ENCODE peak calls at places on chromosomes 16 and 17, in four cellular contexts. C is heart right ventricle, S is osteocyte, Z is AG10803. L is an unnamed sample.
A peak's percentile ranks its signal among the peaks of the same experiment; 100 is the strongest.

GRCh38 chr17:11889266-11889665 is 108.0 kb downstream of the ZNF18 start:
- DNase-seq in S (no peak), C (no peak), Z (no peak), L (no peak)

GRCh38 chr16:84166796-84167695 is 19.8 kb downstream of the TAF1C start:
- DNase-seq in S (no peak), Z (no peak), C (no peak), L (no peak)

GRCh38 chr17:52648995-52649394 is 490.5 kb upstream of the CA10 start:
- DNase-seq in S (no peak), Z (no peak), C (no peak), L (peak; percentile 35)

GRCh38 chr17:70168979-70169706 is at the start of gene KCNJ2:
- DNase-seq in C (peak; percentile 88), Z (peak; percentile 76), S (peak; percentile 88), L (peak; percentile 91)

GRCh38 chr17:75504347-75505151 is 10.8 kb downstream of the CASKIN2 start:
- DNase-seq in S (no peak), Z (peak; percentile 6), C (no peak), L (no peak)

GRCh38 chr17:47967607-47968252 is 3.2 kb upstream of the CDK5RAP3 start:
- DNase-seq in S (no peak), Z (peak; percentile 78), C (no peak), L (no peak)

GRCh38 chr17:57107498-57108101 is 22.6 kb downstream of the AKAP1 start:
- DNase-seq in S (no peak), Z (no peak), C (no peak), L (no peak)

GRCh38 chr17:81807839-81808238 is 3.9 kb downstream of the GCGR start:
- DNase-seq in Z (no peak), C (no peak), S (no peak), L (no peak)

GRCh38 chr16:53357208-53357586 is 77.1 kb upstream of the RBL2 start:
- DNase-seq in C (no peak), Z (no peak), S (no peak), L (no peak)

GRCh38 chr16:48450367-48450766 is 65.2 kb upstream of the SIAH1 start:
- DNase-seq in S (no peak), C (no peak), Z (peak; percentile 33), L (no peak)

GRCh38 chr16:73329363-73330306 is 281.7 kb upstream of the ZFHX3 start:
- DNase-seq in C (no peak), S (no peak), Z (no peak), L (no peak)

GRCh38 chr17:28225872-28226271 is 93.1 kb upstream of the TMEM97 start:
- DNase-seq in Z (no peak), S (no peak), C (no peak), L (no peak)

GRCh38 chr17:45114117-45114932 is 18.0 kb downstream of the PLCD3 start:
- DNase-seq in S (no peak), C (no peak), Z (no peak), L (no peak)

DNA sequence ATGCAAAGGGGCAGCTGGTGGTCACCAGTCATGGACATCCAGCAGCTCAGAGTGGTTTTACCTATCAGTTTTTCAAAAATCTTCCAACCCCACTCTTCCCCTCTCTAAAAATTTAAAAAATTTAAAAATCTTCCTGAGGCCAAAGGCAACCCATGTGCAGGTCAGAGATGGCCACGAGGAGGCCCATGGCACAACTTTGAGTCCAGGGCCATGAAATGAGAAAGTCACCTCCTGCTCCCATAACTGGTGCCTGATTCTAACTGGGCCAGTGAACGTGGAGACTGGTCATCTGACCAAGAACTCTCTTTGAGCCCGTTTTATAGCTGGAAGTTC is 124.4 kb downstream of the XYLT1 start:
- DNase-seq in S (no peak), Z (no peak), C (no peak), L (no peak)
- TF ChIP-seq CTCF in S (no peak), Z (peak; percentile 30), C (no peak), L (no peak)

GRCh38 chr16:50806099-50807062 is 64.5 kb downstream of the CYLD start:
- DNase-seq in Z (peak; percentile 88), S (peak; percentile 93), C (peak; percentile 85), L (peak; percentile 86)
- TF ChIP-seq CTCF in Z (peak; percentile 88), S (peak; percentile 92), C (peak; percentile 89), L (peak; percentile 97)

GRCh38 chr16:49644143-49644460 is 211.8 kb downstream of the ZNF423 start:
- DNase-seq in S (no peak), C (no peak), Z (no peak), L (no peak)
- TF ChIP-seq CTCF in S (peak; percentile 52), C (peak; percentile 12), Z (peak; percentile 21), L (no peak)

DNA sequence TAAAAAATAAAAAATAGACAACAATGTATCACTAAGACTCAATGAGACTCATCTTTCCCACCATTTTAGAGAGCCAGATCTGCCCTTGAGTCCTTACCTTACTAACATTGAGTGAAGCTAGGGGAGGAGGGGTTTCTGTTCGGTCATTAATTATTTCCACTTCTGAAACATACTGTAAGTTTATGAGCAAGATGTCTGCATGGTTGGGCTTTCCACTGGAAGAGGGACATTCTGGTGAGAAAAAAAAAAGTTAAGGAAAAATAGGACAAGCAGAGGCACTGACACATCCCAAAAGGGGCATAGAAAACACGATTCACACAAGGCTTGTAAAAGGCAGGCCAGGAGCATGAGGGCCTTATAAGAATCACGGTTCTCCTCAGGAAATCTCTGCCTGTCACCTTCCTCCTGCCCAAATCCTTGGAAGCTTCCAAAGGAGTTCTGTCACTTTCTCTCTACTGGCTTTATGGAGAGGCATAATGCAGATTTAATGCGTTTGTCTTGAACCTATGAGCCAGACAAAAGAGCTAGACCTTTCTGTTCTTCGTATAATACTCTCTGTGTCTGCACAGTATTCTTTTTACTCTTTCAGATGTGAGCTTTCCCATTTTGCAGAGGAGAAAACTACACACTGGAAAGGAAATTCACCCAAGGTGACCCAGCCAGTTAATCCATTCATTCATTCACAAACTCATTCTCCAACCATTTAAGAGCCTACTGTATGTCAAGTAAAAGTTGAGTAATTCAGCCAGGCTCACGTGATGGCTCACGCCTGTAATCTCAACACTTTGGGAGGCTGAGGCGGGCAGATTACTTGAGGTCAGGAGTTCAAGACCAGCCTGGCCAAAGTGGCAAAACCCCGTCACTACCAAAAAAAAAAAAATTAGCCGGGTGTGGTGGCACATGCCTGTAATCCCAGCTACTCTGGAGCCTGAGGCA is 2.5 kb downstream of the LSM12 start:
- DNase-seq in S (no peak), C (no peak), Z (no peak), L (no peak)
- TF ChIP-seq CTCF in S (no peak), C (no peak), Z (no peak), L (no peak)

DNA sequence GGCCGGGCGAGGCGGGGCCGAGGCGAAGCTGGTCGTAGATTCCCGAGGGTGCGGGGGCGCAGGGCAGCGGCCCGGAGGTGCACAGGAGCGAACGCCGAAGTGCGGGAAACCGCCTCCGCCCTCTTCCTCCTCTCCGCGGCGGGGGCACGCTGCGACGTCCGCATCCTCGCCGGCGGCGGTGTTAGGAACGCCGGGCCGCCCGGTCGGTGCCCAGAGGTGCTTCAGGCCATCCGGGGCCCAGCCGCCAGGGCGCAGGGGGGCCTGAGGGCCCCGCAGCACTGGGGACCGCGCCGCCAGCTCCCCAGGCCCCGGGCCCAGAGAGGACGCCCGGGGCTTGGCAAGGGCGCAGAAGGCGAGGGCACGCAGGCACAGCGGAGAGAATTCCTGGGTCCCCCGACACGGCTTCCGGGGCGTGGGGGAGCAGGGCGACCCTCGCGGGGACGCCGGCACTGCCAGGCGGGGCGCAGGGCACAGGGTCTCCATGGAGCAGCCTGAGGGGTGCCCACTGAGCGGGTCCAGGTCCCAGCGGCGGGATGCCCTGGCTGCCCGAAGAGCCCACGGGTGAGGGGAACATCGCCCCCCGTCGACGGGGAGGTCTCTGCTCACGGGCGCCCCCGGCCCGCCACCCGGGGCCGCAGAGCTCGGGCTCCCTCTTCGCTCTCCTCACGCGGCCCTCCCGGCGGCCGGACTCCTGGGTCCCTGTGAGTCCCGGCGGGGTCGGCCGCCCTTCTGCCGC is 576 bp downstream of the EPOP start:
- DNase-seq in S (no peak), C (no peak), Z (no peak), L (peak; percentile 34)
- TF ChIP-seq CTCF in S (peak; percentile 36), C (peak; percentile 15), Z (no peak), L (no peak)

DNA sequence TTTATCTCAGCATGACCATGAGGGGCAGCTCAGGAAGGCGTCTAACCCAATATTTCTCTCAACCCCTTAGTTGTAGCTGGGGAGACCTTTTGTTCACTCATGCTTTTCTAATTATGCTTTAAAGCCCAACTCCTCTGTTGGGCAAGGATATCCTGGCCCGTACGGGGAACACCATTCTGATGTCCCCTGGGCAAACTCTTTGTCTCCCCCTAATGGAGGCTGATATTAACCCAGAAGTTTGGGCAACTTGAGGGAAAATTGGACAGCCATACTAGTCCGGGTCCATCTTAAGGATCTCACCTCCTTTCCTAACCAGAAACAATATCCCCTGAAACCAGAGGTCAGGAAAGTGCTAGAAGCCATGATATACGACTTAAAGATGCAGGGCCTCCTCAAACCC is 143.7 kb upstream of the COX10 start:
- DNase-seq in C (no peak), Z (no peak), S (no peak), L (no peak)
- TF ChIP-seq CTCF in C (no peak), Z (peak; percentile 3), S (no peak), L (no peak)

GRCh38 chr17:40190197-40191021 is 13.1 kb downstream of the RAPGEFL1 start:
- DNase-seq in Z (no peak), C (no peak), S (no peak), L (peak; percentile 41)
- TF ChIP-seq CTCF in Z (peak; percentile 41), C (no peak), S (peak; percentile 33), L (peak; percentile 40)

DNA sequence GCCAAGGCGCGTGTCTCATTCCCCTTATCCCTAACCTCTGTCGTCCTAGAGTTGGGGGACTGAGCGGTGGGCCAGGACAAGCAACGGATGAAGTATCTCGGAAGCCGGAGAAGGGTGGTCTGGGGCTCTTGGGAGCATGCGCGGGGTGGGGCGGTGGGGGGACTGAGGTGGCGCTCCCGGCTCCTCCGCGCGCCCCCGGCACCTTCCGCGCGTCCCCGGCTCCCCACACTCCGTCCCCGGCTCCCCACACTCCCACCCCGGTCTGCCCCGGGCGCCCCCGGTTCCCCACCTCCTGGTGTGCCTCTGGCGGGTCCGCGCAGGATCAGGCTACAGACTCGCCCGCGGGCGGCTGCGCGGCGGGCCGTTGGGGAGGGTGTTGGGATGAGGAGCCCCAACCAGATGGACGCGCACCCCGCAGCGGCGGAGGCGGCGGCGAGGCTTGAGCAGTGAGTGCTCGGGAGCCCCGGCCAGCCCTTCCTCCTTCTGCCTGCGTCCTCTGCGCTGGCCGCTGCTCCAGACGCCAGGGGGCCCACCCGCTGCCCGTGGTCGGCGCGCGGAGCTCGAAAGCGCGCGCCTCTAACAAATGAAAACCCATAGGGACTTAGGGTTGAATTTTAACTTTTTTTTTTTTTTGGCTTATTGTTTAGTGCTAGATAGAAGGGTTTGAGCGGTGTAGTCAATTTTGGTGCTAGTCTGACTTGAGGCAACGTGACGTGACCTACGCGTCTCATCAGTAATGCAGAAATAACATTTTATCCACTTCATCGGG is 5.6 kb upstream of the CRYM start:
- DNase-seq in S (peak; percentile 85), C (peak; percentile 43), Z (no peak), L (peak; percentile 84)
- TF ChIP-seq CTCF in S (peak; percentile 59), C (peak; percentile 71), Z (peak; percentile 37), L (peak; percentile 49)

L was measured in nephron progenitor cell.